ENCODE peak calls at places on chromosome 18, in five cellular contexts. H, W, G, O and K are unnamed samples.

GRCh38 chr18:50093366-50093765 is 101.6 kb downstream of the MYO5B start:
- DNase-seq in O (no peak), W (no peak), H (no peak), G (no peak), K (no peak)

GRCh38 chr18:59298871-59299270 is 19.6 kb downstream of the CPLX4 start:
- DNase-seq in W (peak), O (no peak), G (no peak), H (no peak), K (no peak)

GRCh38 chr18:48263913-48264506 is 145.2 kb downstream of the ZBTB7C start:
- DNase-seq in O (no peak), H (no peak), G (no peak), W (no peak), K (no peak)

GRCh38 chr18:9831046-9831722 is 54.6 kb upstream of the TXNDC2 start:
- DNase-seq in W (no peak), O (no peak), H (no peak), G (no peak), K (no peak)

GRCh38 chr18:10234912-10235439 is 219.5 kb upstream of the APCDD1 start:
- DNase-seq in W (no peak), O (no peak), G (peak), H (no peak), K (no peak)

GRCh38 chr18:8705941-8706544 is 687 bp downstream of the MTCL1 start:
- DNase-seq in G (peak), W (no peak), O (no peak), H (no peak), K (peak)

GRCh38 chr18:63339920-63340484 is 20.4 kb upstream of the BCL2 start:
- DNase-seq in O (no peak), W (peak), H (peak), G (no peak), K (peak)

GRCh38 chr18:56574827-56575226 is 63.6 kb downstream of the TXNL1 start:
- DNase-seq in O (no peak), W (no peak), H (peak), G (no peak), K (no peak)

GRCh38 chr18:59388180-59388579 is 29.1 kb upstream of the LMAN1 start:
- DNase-seq in G (no peak), O (no peak), W (no peak), H (no peak), K (no peak)

GRCh38 chr18:23573948-23574431 is 12.3 kb downstream of the NPC1 start:
- DNase-seq in W (no peak), G (peak), H (peak), O (peak), K (no peak)

GRCh38 chr18:75656035-75656434 is 228.5 kb upstream of the SMIM21 start:
- DNase-seq in W (no peak), O (no peak), G (no peak), H (no peak), K (no peak)

GRCh38 chr18:51088410-51088809 is 58.4 kb downstream of the SMAD4 start:
- DNase-seq in W (no peak), G (no peak), O (no peak), H (no peak), K (no peak)

GRCh38 chr18:58934356-58934755 is 69.7 kb downstream of the ZNF532 start:
- DNase-seq in G (no peak), O (no peak), W (peak), H (no peak), K (no peak)

GRCh38 chr18:55252053-55252675 is 292.9 kb upstream of the CCDC68 start:
- DNase-seq in W (no peak), O (no peak), G (no peak), H (no peak), K (no peak)

GRCh38 chr18:42183746-42184145 is 228.7 kb downstream of the PIK3C3 start:
- DNase-seq in G (no peak), H (no peak), O (no peak), W (peak), K (no peak)

GRCh38 chr18:77068321-77068841 is 64.2 kb downstream of the MBP start:
- DNase-seq in G (no peak), O (no peak), W (no peak), H (peak), K (no peak)

GRCh38 chr18:77068890-77069312 is 63.7 kb downstream of the MBP start:
- DNase-seq in W (no peak), H (no peak), O (no peak), G (no peak), K (no peak)

GRCh38 chr18:77066101-77066500 is 66.5 kb downstream of the MBP start:
- DNase-seq in H (no peak), G (no peak), O (no peak), W (no peak), K (no peak)

GRCh38 chr18:77066689-77067088 is 65.9 kb downstream of the MBP start:
- DNase-seq in H (no peak), W (no peak), O (no peak), G (no peak), K (no peak)

GRCh38 chr18:77067315-77068061 is 65.1 kb downstream of the MBP start:
- DNase-seq in G (peak), W (no peak), O (no peak), H (peak), K (no peak)
- TF ChIP-seq CTCF in G (no peak), W (no peak), O (no peak), H (no peak), K (no peak)

GRCh38 chr18:21509062-21509461 is 91.4 kb downstream of the ESCO1 start:
- DNase-seq in H (no peak), G (no peak), O (no peak), W (no peak), K (no peak)
- TF ChIP-seq CTCF in H (no peak), G (no peak), O (no peak), W (no peak), K (no peak)

DNA sequence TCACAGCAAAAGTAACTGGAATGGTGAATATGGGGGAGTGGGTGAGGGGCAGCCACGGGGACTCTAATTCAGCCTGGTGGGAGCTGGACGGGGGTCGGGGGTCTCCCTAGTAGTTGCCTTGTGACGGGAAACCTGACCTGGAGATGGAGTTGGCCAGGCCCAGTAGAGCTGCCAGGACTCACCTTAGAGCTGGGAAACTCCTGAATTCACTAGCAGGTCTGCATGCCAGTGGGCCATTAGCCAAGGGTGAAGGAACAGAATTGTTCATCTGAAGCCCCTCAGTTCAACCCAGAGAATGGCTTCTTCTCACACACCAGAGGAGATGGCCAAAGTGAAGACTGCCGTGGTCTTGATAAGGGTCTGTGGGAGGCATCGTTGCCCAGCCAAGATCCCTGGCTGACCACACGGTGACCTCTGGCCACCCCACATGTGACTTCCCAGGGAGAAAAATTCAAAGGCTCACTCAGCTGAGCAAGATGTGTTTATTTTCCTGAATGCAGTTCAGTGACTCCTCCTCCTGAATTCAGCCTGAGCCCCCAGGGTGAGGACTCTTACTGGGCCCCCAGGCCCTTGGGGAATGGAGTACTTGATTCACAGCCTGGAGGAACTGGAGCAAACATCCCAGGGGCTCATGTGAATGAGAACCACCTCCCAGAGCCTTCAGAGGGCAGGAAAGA is 25.1 kb downstream of the MOCOS start:
- DNase-seq in G (no peak), W (no peak), H (no peak), O (no peak), K (no peak)
- TF ChIP-seq CTCF in G (no peak), W (no peak), H (no peak), O (no peak), K (no peak)

GRCh38 chr18:70289351-70290330 is 796 bp downstream of the SOCS6 start:
- DNase-seq in W (no peak), H (peak), G (peak), O (no peak), K (peak)
- TF ChIP-seq CTCF in W (no peak), H (no peak), G (no peak), O (no peak), K (no peak)